ENCODE peak calls at places on chromosomes 4 and X, in eight cellular contexts. F is cardiac muscle cell; D is CD8-positive, alpha-beta T cell; Q is osteoblast; R is spleen; O is breast epithelium; C is ovary; B is A549. H is an unnamed sample. For H3K9me3 and H3K4me1, the result is how much of the 10 kb centered on the place peaks cover.

GRCh38 chr4:148883891-148884290 is 441.7 kb upstream of the NR3C2 start:
- DNase-seq in F (no peak), O (no peak), B (no peak), C (no peak), R (no peak), D (no peak), Q (no peak), H (no peak)

GRCh38 chr4:8817081-8817812 is 54.4 kb downstream of the HMX1 start:
- DNase-seq in Q (no peak), F (no peak), B (no peak), O (no peak), C (no peak), R (peak), D (no peak), H (peak)

GRCh38 chr4:164931551-164932324 is 45.7 kb downstream of the TRIM61 start:
- DNase-seq in B (no peak), R (no peak), O (no peak), F (no peak), D (no peak), C (no peak), Q (peak), H (no peak)

GRCh38 chr4:74651198-74651597 is 143.1 kb downstream of the BTC start:
- DNase-seq in O (no peak), F (no peak), R (no peak), C (no peak), D (no peak), Q (no peak), B (no peak), H (no peak)

GRCh38 chr4:43360296-43360695 is 467.8 kb downstream of the GRXCR1 start:
- DNase-seq in Q (no peak), C (no peak), O (no peak), B (no peak), F (no peak), D (no peak), R (no peak), H (no peak)

GRCh38 chr4:150217192-150217591 is 138.9 kb downstream of the DCLK2 start:
- DNase-seq in R (no peak), D (no peak), Q (peak), F (peak), C (no peak), B (no peak), O (no peak), H (no peak)

GRCh38 chrX:71181910-71182799 is 37.5 kb downstream of the NLGN3 start:
- DNase-seq in B (peak), C (peak), R (peak), Q (peak), O (peak), F (peak), D (peak), H (peak)

GRCh38 chrX:155028192-155028591 is 1.5 kb downstream of the FUNDC2 start:
- DNase-seq in B (no peak), R (no peak), O (no peak), Q (no peak), D (no peak), F (no peak), C (no peak), H (no peak)

GRCh38 chrX:112734250-112734649 is 54.5 kb upstream of the LHFPL1 start:
- DNase-seq in O (no peak), Q (no peak), B (no peak), F (no peak), C (no peak), D (no peak), R (no peak), H (peak)

GRCh38 chr4:125940426-125940825 is 625.7 kb downstream of the FAT4 start:
- DNase-seq in R (no peak), Q (no peak), B (no peak), C (no peak), D (no peak), F (no peak), O (no peak), H (no peak)

GRCh38 chr4:101355246-101355645 is 7.9 kb upstream of the PPP3CA start:
- DNase-seq in Q (no peak), D (no peak), O (no peak), F (no peak), B (no peak), C (no peak), R (no peak), H (no peak)

GRCh38 chr4:94519925-94520789 is 68.4 kb downstream of the PDLIM5 start:
- DNase-seq in C (no peak), O (no peak), B (no peak), Q (no peak), F (no peak), D (no peak), R (no peak), H (no peak)

GRCh38 chr4:28558871-28559270 is 1698.2 kb downstream of the STIM2 start:
- DNase-seq in D (no peak), B (no peak), R (no peak), F (no peak), Q (no peak), O (no peak), C (no peak), H (no peak)

GRCh38 chrX:72630185-72630584 is 57.5 kb upstream of the HDAC8 start:
- DNase-seq in O (no peak), C (no peak), R (no peak), Q (no peak), D (no peak), F (no peak), B (no peak), H (no peak)

DNA sequence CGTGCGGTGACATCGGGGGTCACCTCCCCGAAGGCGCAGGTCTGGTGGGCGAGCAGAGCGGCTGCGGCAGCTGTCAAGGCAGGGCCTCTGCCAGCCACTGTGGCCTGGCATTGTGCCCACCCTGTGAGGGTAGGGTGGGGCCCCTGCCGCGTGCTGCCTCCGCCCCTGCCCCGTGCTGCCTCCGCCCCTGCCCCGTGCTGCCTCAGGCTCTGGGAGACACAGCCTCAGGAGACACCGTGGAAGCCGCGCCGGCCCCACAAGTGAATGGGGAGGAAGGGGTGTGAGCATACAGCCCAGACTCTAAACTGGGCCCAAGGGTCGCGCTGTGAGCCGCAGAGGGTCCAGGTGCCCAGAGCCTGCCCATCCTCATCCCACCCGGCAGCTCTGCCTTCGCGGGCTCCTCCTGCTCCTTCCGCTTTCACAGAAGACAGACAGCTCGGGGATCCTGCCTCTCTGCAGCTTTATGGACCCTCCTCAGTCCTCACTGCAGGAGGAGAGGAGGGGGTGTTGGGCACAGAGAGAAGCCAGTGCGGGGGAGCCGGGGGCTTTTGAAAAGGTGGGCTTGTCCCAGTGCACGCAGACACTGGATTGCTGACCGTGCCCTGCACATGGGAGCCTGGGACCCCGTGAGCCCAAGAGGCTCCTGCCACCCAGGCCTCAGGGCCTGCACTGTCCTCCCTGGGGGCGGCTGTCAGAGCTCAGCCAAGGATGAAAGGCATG is 27.4 kb downstream of the PCGF3 start:
- DNase-seq in F (no peak), C (no peak), D (no peak), R (no peak), Q (no peak), B (no peak), O (no peak), H (no peak)
- H3K9me3 ChIP-seq in F (under half), C (under half), D (under half), R (under half), Q (under half), B (under half), O (under half), H (under half)

GRCh38 chr4:78568640-78569261 is 17.2 kb downstream of the ANXA3 start:
- DNase-seq in O (no peak), Q (no peak), D (no peak), B (no peak), C (no peak), F (no peak), R (no peak), H (no peak)

GRCh38 chr4:78567502-78568075 is 16.0 kb downstream of the ANXA3 start:
- DNase-seq in B (no peak), C (no peak), O (no peak), R (no peak), D (no peak), Q (no peak), F (no peak), H (no peak)

GRCh38 chr4:78566834-78567501 is 15.4 kb downstream of the ANXA3 start:
- DNase-seq in F (no peak), C (no peak), O (no peak), B (no peak), D (no peak), R (no peak), Q (no peak), H (peak)

GRCh38 chr4:78565971-78566372 is 14.4 kb downstream of the ANXA3 start:
- DNase-seq in B (peak), O (no peak), C (no peak), D (no peak), F (no peak), R (no peak), Q (no peak), H (no peak)

GRCh38 chr4:78569291-78569821 is 17.8 kb downstream of the ANXA3 start:
- DNase-seq in C (no peak), F (no peak), B (peak), D (no peak), R (no peak), Q (peak), O (no peak), H (no peak)
- H3K27ac ChIP-seq in C (no peak), F (no peak), B (peak), D (no peak), R (no peak), Q (peak), O (peak), H (peak)

DNA sequence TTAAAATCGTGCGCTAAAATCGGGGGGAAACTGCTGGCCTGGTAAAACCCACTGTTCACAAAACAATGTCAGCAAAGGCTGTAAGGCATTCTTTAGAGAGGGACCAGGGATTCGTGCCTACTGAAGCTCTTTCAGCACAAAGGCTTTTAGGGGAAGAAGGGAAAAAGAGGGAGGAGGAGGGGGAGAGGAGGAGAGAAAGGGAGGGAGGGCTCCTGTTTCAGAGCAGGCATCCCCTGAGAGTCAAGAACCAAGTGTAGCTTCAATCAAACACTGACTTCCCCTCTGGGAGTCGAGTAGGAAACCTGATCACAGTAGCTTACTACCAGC is 9.5 kb downstream of the BCOR start:
- DNase-seq in B (no peak), R (no peak), C (no peak), Q (no peak), O (no peak), F (no peak), D (no peak), H (no peak)
- H3K4me1 ChIP-seq in B (under half), R (half or more), C (under half), Q (under half), O (under half), F (half or more), D (half or more), H (under half)

GRCh38 chr4:22217480-22217879 is 268.9 kb upstream of the KCNIP4 start:
- DNase-seq in F (no peak), C (no peak), B (no peak), D (no peak), Q (no peak), O (no peak), R (no peak), H (no peak)

GRCh38 chr4:22220965-22221364 is 272.4 kb upstream of the KCNIP4 start:
- DNase-seq in R (no peak), O (no peak), F (no peak), C (no peak), Q (no peak), B (no peak), D (no peak), H (no peak)

DNA sequence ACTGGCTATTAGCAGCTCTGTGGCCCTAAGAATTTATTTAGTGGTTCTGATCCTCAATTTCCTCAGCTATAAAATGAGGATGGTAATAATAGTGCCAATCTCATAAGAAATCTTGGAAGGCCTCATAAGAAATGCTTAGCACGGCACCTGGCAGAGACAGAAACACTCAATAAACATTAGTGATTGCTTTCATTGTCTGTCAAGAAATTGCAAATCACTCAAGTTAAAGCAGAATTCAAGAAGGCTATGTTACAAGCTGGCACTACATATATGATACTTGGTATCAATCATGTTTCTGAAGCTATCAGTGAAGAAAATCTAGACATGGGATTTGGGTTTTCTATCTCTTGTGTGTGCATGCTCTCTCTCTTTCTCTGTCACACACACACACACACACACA is 267.7 kb upstream of the KCNIP4 start:
- DNase-seq in D (no peak), O (no peak), Q (no peak), R (no peak), C (no peak), B (no peak), F (no peak), H (no peak)
- H3K9me3 ChIP-seq in D (under half), O (under half), Q (under half), R (under half), C (under half), B (under half), F (under half), H (under half)

GRCh38 chr4:41360214-41360910 is 103.6 kb downstream of the UCHL1 start:
- DNase-seq in Q (peak), C (peak), D (no peak), O (peak), F (peak), R (peak), B (no peak), H (peak)

GRCh38 chr4:41359069-41359769 is 102.5 kb downstream of the UCHL1 start:
- DNase-seq in F (no peak), C (no peak), Q (peak), D (no peak), O (no peak), B (peak), R (peak), H (peak)

GRCh38 chr4:41358626-41359025 is 101.9 kb downstream of the UCHL1 start:
- DNase-seq in Q (peak), F (no peak), D (no peak), B (no peak), O (no peak), C (no peak), R (peak), H (peak)

GRCh38 chr4:41360911-41361830 is 104.4 kb downstream of the UCHL1 start:
- DNase-seq in Q (peak), C (peak), O (peak), D (no peak), B (no peak), F (peak), R (peak), H (peak)

DNA sequence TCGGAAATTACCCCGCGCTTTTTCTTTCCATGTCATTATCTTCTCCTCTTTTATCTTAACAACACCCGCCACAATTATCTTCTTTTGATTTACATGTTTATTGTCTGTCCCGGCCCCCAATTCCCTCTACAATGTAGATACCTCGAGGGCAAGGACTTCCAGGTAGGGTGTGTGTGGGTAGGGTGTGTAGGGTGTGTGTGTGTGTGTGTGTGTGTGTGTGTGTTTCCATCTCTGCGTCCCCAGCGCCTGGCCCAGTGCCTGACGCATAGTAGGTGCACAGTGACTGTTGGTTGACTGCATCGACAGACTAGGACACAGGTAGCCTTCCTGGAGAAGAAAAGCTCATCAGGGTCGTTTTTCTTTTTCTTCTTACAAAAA is 103.1 kb downstream of the UCHL1 start:
- DNase-seq in Q (no peak), F (no peak), R (no peak), O (no peak), B (no peak), D (no peak), C (no peak), H (no peak)
- H3K27ac ChIP-seq in Q (no peak), F (no peak), R (peak), O (peak), B (peak), D (no peak), C (no peak), H (peak)

H was measured in right cardiac atrium.